ENCODE peak calls at places on chromosomes 13 and 19, in five cellular contexts. V is H1, D is left lung, N is cardiac muscle cell, X is hepatocyte. Y is an unnamed sample.

GRCh38 chr19:48815870-48816501 is 5.2 kb upstream of the BCAT2 start:
- DNase-seq in V (no peak), D (no peak), N (no peak), X (peak; percentile 67), Y (peak; percentile 65)

GRCh38 chr19:13078897-13079541 is 23.6 kb downstream of the LYL1 start:
- DNase-seq in V (no peak), D (no peak), N (no peak), X (no peak), Y (peak; percentile 53)

GRCh38 chr13:112873851-112874750 is 94.9 kb upstream of the MCF2L start:
- DNase-seq in V (peak; percentile 97), D (peak; percentile 69), N (peak; percentile 75), X (peak; percentile 87), Y (peak; percentile 86)

GRCh38 chr19:4291200-4291732 is 10.9 kb downstream of the TMIGD2 start:
- DNase-seq in V (no peak), D (no peak), N (no peak), X (no peak), Y (no peak)

GRCh38 chr19:52270266-52270885 is 989 bp downstream of the ZNF766 start:
- DNase-seq in V (peak; percentile 47), D (peak; percentile 36), N (no peak), X (peak; percentile 37), Y (peak; percentile 13)

GRCh38 chr19:11708457-11708856 is 30.3 kb downstream of the ZNF823 start:
- DNase-seq in V (no peak), D (no peak), N (no peak), X (no peak), Y (no peak)

GRCh38 chr13:30791354-30791921 is 56.1 kb downstream of the ALOX5AP start:
- DNase-seq in V (no peak), D (no peak), N (peak; percentile 23), X (no peak), Y (no peak)

GRCh38 chr19:4700573-4700970 is 23.1 kb downstream of the DPP9 start:
- DNase-seq in V (peak; percentile 49), D (no peak), N (no peak), X (no peak), Y (no peak)

GRCh38 chr13:99356216-99357089 is 49.3 kb upstream of the GPR183 start:
- DNase-seq in V (peak; percentile 40), D (no peak), N (peak; percentile 87), X (no peak), Y (no peak)

GRCh38 chr13:44884076-44884729 is 105.1 kb downstream of the NUFIP1 start:
- DNase-seq in V (no peak), D (no peak), N (peak; percentile 77), X (no peak), Y (no peak)

GRCh38 chr13:96029002-96029401 is 24.2 kb downstream of the UGGT2 start:
- DNase-seq in V (no peak), D (no peak), N (no peak), X (no peak), Y (no peak)

GRCh38 chr19:2983351-2984195 is 6.2 kb downstream of the TLE6 start:
- DNase-seq in V (peak; percentile 86), D (peak; percentile 48), N (peak; percentile 90), X (peak; percentile 75), Y (peak; percentile 95)

GRCh38 chr19:13206581-13206980 is 56.4 kb downstream of the IER2 start:
- DNase-seq in V (no peak), D (no peak), N (no peak), X (no peak), Y (no peak)

GRCh38 chr19:38735257-38735686 is 9.0 kb downstream of the CAPN12 start:
- DNase-seq in V (peak; percentile 82), D (no peak), N (no peak), X (peak; percentile 64), Y (no peak)

GRCh38 chr13:113854238-113855011 is 9.5 kb downstream of the GAS6 start:
- DNase-seq in V (peak; percentile 49), D (peak; percentile 61), N (peak; percentile 41), X (no peak), Y (peak; percentile 50)

GRCh38 chr13:85586856-85587255 is 212.4 kb downstream of the SLITRK6 start:
- DNase-seq in V (no peak), D (no peak), N (no peak), X (no peak), Y (no peak)

GRCh38 chr13:53064721-53065120 is 36.1 kb downstream of the OLFM4 start:
- DNase-seq in V (no peak), D (no peak), N (peak; percentile 40), X (peak; percentile 30), Y (peak; percentile 46)

GRCh38 chr19:18278521-18279265 is 2.7 kb downstream of the JUND start:
- DNase-seq in V (no peak), D (no peak), N (peak; percentile 39), X (no peak), Y (no peak)

GRCh38 chr13:65540064-65540635 is 1690.0 kb downstream of the PCDH9 start:
- DNase-seq in V (no peak), D (no peak), N (no peak), X (no peak), Y (no peak)

GRCh38 chr19:29293736-29294342 is 80.9 kb upstream of the UQCRFS1 start:
- DNase-seq in V (no peak), D (no peak), N (peak; percentile 14), X (no peak), Y (no peak)

GRCh38 chr13:30577381-30577780 is 40.3 kb upstream of the USPL1 start:
- DNase-seq in V (no peak), D (peak; percentile 45), N (peak; percentile 84), X (peak; percentile 8), Y (peak; percentile 39)

GRCh38 chr19:13993554-13994308 is 12.4 kb downstream of the RFX1 start:
- DNase-seq in V (no peak), D (no peak), N (no peak), X (peak; percentile 5), Y (no peak)

GRCh38 chr19:12736854-12737665 is at the start of gene GET3:
- DNase-seq in V (peak; percentile 87), D (peak; percentile 93), N (peak; percentile 100), X (peak; percentile 97), Y (peak; percentile 100)

GRCh38 chr13:48144413-48145035 is 49.6 kb upstream of the MED4 start:
- DNase-seq in V (no peak), D (peak; percentile 52), N (peak; percentile 92), X (no peak), Y (no peak)

GRCh38 chr19:41352609-41353465 is 885 bp downstream of the TGFB1 start:
- DNase-seq in V (peak; percentile 88), D (peak; percentile 77), N (peak; percentile 54), X (peak; percentile 73), Y (peak; percentile 79)

GRCh38 chr19:49881672-49882394 is 4.3 kb downstream of the TBC1D17 start:
- DNase-seq in V (peak; percentile 64), D (no peak), N (no peak), X (no peak), Y (peak; percentile 47)

GRCh38 chr19:39103151-39103550 is 19.0 kb downstream of the ACP7 start:
- DNase-seq in V (no peak), D (no peak), N (no peak), X (no peak), Y (no peak)

DNA sequence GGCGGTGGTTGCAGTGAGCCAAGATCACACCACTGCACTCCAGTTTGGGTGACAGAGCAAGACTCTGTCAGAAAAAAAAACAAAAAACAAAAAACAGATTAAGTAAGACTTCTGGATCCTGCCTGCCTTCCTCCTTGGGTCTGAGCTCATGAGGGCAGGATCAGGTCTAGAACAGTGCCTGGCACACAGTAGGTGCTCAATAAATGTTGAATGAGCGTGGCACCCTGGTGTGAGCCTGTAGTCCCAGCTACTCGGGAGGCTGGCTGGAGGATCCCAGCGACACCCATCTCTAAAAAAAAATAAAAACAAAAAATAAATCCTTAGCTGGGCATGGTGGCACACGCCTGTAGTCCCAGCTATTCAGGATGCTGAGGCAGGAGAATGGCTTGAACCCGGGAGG is 2.8 kb upstream of the CDC37 start:
- DNase-seq in V (no peak), D (no peak), N (no peak), X (no peak), Y (no peak)
- H3K4me1 ChIP-seq in V (peaks cover 3% of the 10 kb centered on the region), D (peaks cover 22% of the 10 kb centered on the region), N (no peaks in the 10 kb centered on the region), X (peaks cover 9% of the 10 kb centered on the region), Y (peaks cover 4% of the 10 kb centered on the region)

GRCh38 chr19:7265963-7266362 is 28.3 kb downstream of the INSR start:
- DNase-seq in V (no peak), D (peak; percentile 52), N (no peak), X (no peak), Y (no peak)
- H3K27ac ChIP-seq in V (no peak overlapping the region), D (peak overlapping the region; percentile 70), N (no peak overlapping the region), X (no peak overlapping the region), Y (no peak overlapping the region)

GRCh38 chr19:889662-890295 is 3.2 kb downstream of the MED16 start:
- DNase-seq in V (no peak), D (no peak), N (no peak), X (no peak), Y (no peak)

GRCh38 chr19:888615-889385 is 4.2 kb downstream of the MED16 start:
- DNase-seq in V (no peak), D (no peak), N (no peak), X (no peak), Y (no peak)

GRCh38 chr19:887072-887471 is 5.9 kb downstream of the MED16 start:
- DNase-seq in V (no peak), D (no peak), N (peak; percentile 58), X (peak; percentile 59), Y (peak; percentile 38)

GRCh38 chr19:885536-886224 is 7.3 kb downstream of the MED16 start:
- DNase-seq in V (no peak), D (no peak), N (no peak), X (no peak), Y (no peak)

GRCh38 chr19:887599-887998 is 5.4 kb downstream of the MED16 start:
- DNase-seq in V (no peak), D (no peak), N (no peak), X (no peak), Y (no peak)
- H3K36me3 ChIP-seq in V (peaks cover 21% of the 10 kb centered on the region), D (no peaks in the 10 kb centered on the region), N (no peaks in the 10 kb centered on the region), X (no peaks in the 10 kb centered on the region), Y (peaks cover 9% of the 10 kb centered on the region)

DNA sequence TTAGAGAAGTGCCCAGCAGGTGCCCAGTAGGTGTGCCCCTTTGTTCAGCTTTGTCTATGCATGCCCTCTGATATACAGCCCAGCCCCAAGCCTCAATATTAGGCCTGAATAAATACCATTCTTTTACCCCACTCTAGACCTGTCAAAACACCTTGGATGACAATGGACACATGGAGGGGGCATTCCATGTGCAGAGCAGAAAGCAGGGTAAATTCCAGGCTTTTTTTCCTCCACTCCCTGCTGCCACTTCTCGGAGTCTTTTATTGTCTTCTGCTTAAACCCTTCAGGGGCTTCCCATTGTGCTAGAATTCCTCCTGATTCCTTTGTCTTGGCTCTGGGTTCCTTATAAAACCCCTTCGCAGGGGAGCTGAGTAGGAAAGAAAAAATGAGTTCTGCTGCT is 5.8 kb upstream of the FRY start:
- DNase-seq in V (no peak), D (no peak), N (no peak), X (no peak), Y (no peak)
- H3K4me1 ChIP-seq in V (peaks cover 17% of the 10 kb centered on the region), D (no peaks in the 10 kb centered on the region), N (peaks cover 9% of the 10 kb centered on the region), X (no peaks in the 10 kb centered on the region), Y (peaks cover 15% of the 10 kb centered on the region)

DNA sequence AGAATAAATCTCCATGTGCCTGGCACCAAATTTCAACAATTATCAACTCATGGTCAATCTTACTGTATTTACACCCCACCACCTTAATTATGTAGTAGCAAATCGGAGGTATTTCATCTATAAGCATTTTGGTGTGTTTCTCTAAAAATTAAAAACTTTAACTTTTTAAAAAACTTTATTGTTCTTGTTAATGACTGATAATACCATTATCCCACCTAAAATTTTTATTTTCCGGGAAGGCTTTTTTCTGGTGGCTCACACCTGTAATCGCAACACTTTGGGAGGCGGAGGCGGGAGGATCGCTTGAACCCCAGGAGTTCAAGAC is 453 bp upstream of the PDCD2L start:
- DNase-seq in V (no peak), D (no peak), N (no peak), X (no peak), Y (no peak)
- H3K27ac ChIP-seq in V (no peak overlapping the region), D (peak overlapping the region; percentile 69), N (peak overlapping the region; percentile 44), X (peak overlapping the region; percentile 72), Y (peak overlapping the region; percentile 20)

Y was measured in SJCRH30.